ENCODE peak calls at places on chromosomes 5 and 9, in six cellular contexts. One of them, this sample, is unnamed.

GRCh38 chr5:179235416-179236400 is 109.6 kb downstream of the ADAMTS2 start:
- DNase-seq in esophagus squamous epithelium: no peak
- DNase-seq in H9: peak
- DNase-seq in NCI-H748 treated with DMSO at 0.1 percent for 48 hours: no peak
- DNase-seq in mesenchymal stem cell: no peak
- DNase-seq in stomach: no peak
- DNase-seq in this sample: no peak

GRCh38 chr9:18245911-18246310 is 228.0 kb upstream of the ADAMTSL1 start:
- DNase-seq in H9: no peak
- DNase-seq in mesenchymal stem cell: no peak
- DNase-seq in NCI-H748 treated with DMSO at 0.1 percent for 48 hours: no peak
- DNase-seq in stomach: no peak
- DNase-seq in esophagus squamous epithelium: no peak
- DNase-seq in this sample: no peak

GRCh38 chr9:115594551-115594950 is 476.6 kb upstream of the TNC start:
- DNase-seq in H9: no peak
- DNase-seq in mesenchymal stem cell: peak
- DNase-seq in stomach: no peak
- DNase-seq in NCI-H748 treated with DMSO at 0.1 percent for 48 hours: no peak
- DNase-seq in esophagus squamous epithelium: no peak
- DNase-seq in this sample: peak

GRCh38 chr5:101977729-101978345 is 318.2 kb downstream of the SLCO4C1 start:
- DNase-seq in mesenchymal stem cell: peak
- DNase-seq in H9: no peak
- DNase-seq in esophagus squamous epithelium: no peak
- DNase-seq in NCI-H748 treated with DMSO at 0.1 percent for 48 hours: peak
- DNase-seq in stomach: no peak
- DNase-seq in this sample: peak

GRCh38 chr5:15003511-15003920 is 131.9 kb upstream of the ANKH start:
- DNase-seq in esophagus squamous epithelium: no peak
- DNase-seq in stomach: peak
- DNase-seq in mesenchymal stem cell: peak
- DNase-seq in H9: peak
- DNase-seq in NCI-H748 treated with DMSO at 0.1 percent for 48 hours: peak
- DNase-seq in this sample: peak

GRCh38 chr9:18689881-18690280 is 215.9 kb downstream of the ADAMTSL1 start:
- DNase-seq in mesenchymal stem cell: no peak
- DNase-seq in NCI-H748 treated with DMSO at 0.1 percent for 48 hours: no peak
- DNase-seq in stomach: no peak
- DNase-seq in H9: no peak
- DNase-seq in esophagus squamous epithelium: no peak
- DNase-seq in this sample: no peak

GRCh38 chr9:137905740-137906139 is 28.2 kb downstream of the CACNA1B start:
- DNase-seq in mesenchymal stem cell: no peak
- DNase-seq in H9: no peak
- DNase-seq in stomach: no peak
- DNase-seq in esophagus squamous epithelium: no peak
- DNase-seq in NCI-H748 treated with DMSO at 0.1 percent for 48 hours: no peak
- DNase-seq in this sample: no peak

GRCh38 chr5:146213210-146213838 is 9.9 kb downstream of the RBM27 start:
- DNase-seq in stomach: no peak
- DNase-seq in mesenchymal stem cell: no peak
- DNase-seq in esophagus squamous epithelium: no peak
- DNase-seq in H9: no peak
- DNase-seq in NCI-H748 treated with DMSO at 0.1 percent for 48 hours: peak
- DNase-seq in this sample: peak

GRCh38 chr9:113511856-113512761 is 48.6 kb downstream of the RGS3 start:
- DNase-seq in stomach: no peak
- DNase-seq in mesenchymal stem cell: peak
- DNase-seq in H9: no peak
- DNase-seq in NCI-H748 treated with DMSO at 0.1 percent for 48 hours: no peak
- DNase-seq in esophagus squamous epithelium: no peak
- DNase-seq in this sample: peak

GRCh38 chr9:125513634-125514413 is 193.2 kb downstream of the MAPKAP1 start:
- DNase-seq in H9: no peak
- DNase-seq in stomach: peak
- DNase-seq in NCI-H748 treated with DMSO at 0.1 percent for 48 hours: no peak
- DNase-seq in mesenchymal stem cell: peak
- DNase-seq in esophagus squamous epithelium: no peak
- DNase-seq in this sample: peak

GRCh38 chr5:140800816-140801493 is at the start of gene PCDHA3:
- DNase-seq in stomach: no peak
- DNase-seq in esophagus squamous epithelium: no peak
- DNase-seq in NCI-H748 treated with DMSO at 0.1 percent for 48 hours: no peak
- DNase-seq in H9: no peak
- DNase-seq in mesenchymal stem cell: no peak
- DNase-seq in this sample: peak

GRCh38 chr9:84438391-84438790 is 97.8 kb upstream of the SLC28A3 start:
- DNase-seq in esophagus squamous epithelium: no peak
- DNase-seq in NCI-H748 treated with DMSO at 0.1 percent for 48 hours: no peak
- DNase-seq in stomach: no peak
- DNase-seq in H9: no peak
- DNase-seq in mesenchymal stem cell: no peak
- DNase-seq in this sample: no peak

GRCh38 chr5:134132372-134133212 is 18.1 kb downstream of the TCF7 start:
- DNase-seq in mesenchymal stem cell: no peak
- DNase-seq in stomach: no peak
- DNase-seq in esophagus squamous epithelium: no peak
- DNase-seq in H9: peak
- DNase-seq in NCI-H748 treated with DMSO at 0.1 percent for 48 hours: no peak
- DNase-seq in this sample: no peak

GRCh38 chr9:127444283-127444920 is 6.8 kb downstream of the RPL12 start:
- DNase-seq in H9: peak
- DNase-seq in NCI-H748 treated with DMSO at 0.1 percent for 48 hours: no peak
- DNase-seq in mesenchymal stem cell: no peak
- DNase-seq in esophagus squamous epithelium: no peak
- DNase-seq in stomach: no peak
- DNase-seq in this sample: no peak

GRCh38 chr9:119963798-119964372 is 594.6 kb upstream of the BRINP1 start:
- DNase-seq in H9: peak
- DNase-seq in esophagus squamous epithelium: no peak
- DNase-seq in NCI-H748 treated with DMSO at 0.1 percent for 48 hours: no peak
- DNase-seq in mesenchymal stem cell: peak
- DNase-seq in stomach: peak
- DNase-seq in this sample: peak

GRCh38 chr9:77177894-77178794 is 810 bp downstream of the VPS13A start:
- DNase-seq in H9: peak
- DNase-seq in esophagus squamous epithelium: no peak
- DNase-seq in mesenchymal stem cell: peak
- DNase-seq in stomach: peak
- DNase-seq in NCI-H748 treated with DMSO at 0.1 percent for 48 hours: peak
- DNase-seq in this sample: peak

GRCh38 chr9:121398374-121398773 is 28.3 kb upstream of the STOM start:
- DNase-seq in esophagus squamous epithelium: no peak
- DNase-seq in mesenchymal stem cell: peak
- DNase-seq in NCI-H748 treated with DMSO at 0.1 percent for 48 hours: no peak
- DNase-seq in stomach: no peak
- DNase-seq in H9: no peak
- DNase-seq in this sample: peak

GRCh38 chr5:117138523-117138922 is 563.9 kb upstream of the SEMA6A start:
- DNase-seq in stomach: no peak
- DNase-seq in NCI-H748 treated with DMSO at 0.1 percent for 48 hours: no peak
- DNase-seq in mesenchymal stem cell: no peak
- DNase-seq in H9: no peak
- DNase-seq in esophagus squamous epithelium: no peak
- DNase-seq in this sample: no peak

GRCh38 chr9:13437898-13438297 is 158.4 kb upstream of the MPDZ start:
- DNase-seq in mesenchymal stem cell: no peak
- DNase-seq in NCI-H748 treated with DMSO at 0.1 percent for 48 hours: no peak
- DNase-seq in H9: no peak
- DNase-seq in esophagus squamous epithelium: no peak
- DNase-seq in stomach: no peak
- DNase-seq in this sample: no peak

GRCh38 chr9:6302417-6302816 is 25.8 kb upstream of the TPD52L3 start:
- DNase-seq in esophagus squamous epithelium: no peak
- DNase-seq in mesenchymal stem cell: no peak
- DNase-seq in NCI-H748 treated with DMSO at 0.1 percent for 48 hours: no peak
- DNase-seq in H9: no peak
- DNase-seq in stomach: no peak
- DNase-seq in this sample: peak

GRCh38 chr5:163565931-163566608 is 60.7 kb downstream of the MAT2B start:
- DNase-seq in NCI-H748 treated with DMSO at 0.1 percent for 48 hours: peak
- DNase-seq in esophagus squamous epithelium: no peak
- DNase-seq in H9: peak
- DNase-seq in mesenchymal stem cell: peak
- DNase-seq in stomach: peak
- DNase-seq in this sample: peak

GRCh38 chr5:10874561-10874960 is 113.5 kb upstream of the DAP start:
- DNase-seq in NCI-H748 treated with DMSO at 0.1 percent for 48 hours: no peak
- DNase-seq in mesenchymal stem cell: no peak
- DNase-seq in H9: no peak
- DNase-seq in stomach: no peak
- DNase-seq in esophagus squamous epithelium: no peak
- DNase-seq in this sample: no peak

GRCh38 chr9:128393971-128394370 is 22.8 kb downstream of the URM1 start:
- DNase-seq in mesenchymal stem cell: no peak
- DNase-seq in H9: no peak
- DNase-seq in NCI-H748 treated with DMSO at 0.1 percent for 48 hours: no peak
- DNase-seq in esophagus squamous epithelium: no peak
- DNase-seq in stomach: no peak
- DNase-seq in this sample: no peak

GRCh38 chr5:106189121-106189809 is 1481.5 kb downstream of the EFNA5 start:
- DNase-seq in H9: no peak
- DNase-seq in esophagus squamous epithelium: no peak
- DNase-seq in NCI-H748 treated with DMSO at 0.1 percent for 48 hours: peak
- DNase-seq in stomach: no peak
- DNase-seq in mesenchymal stem cell: no peak
- DNase-seq in this sample: no peak

GRCh38 chr5:117713585-117714198 is 1139.1 kb upstream of the SEMA6A start:
- DNase-seq in stomach: no peak
- DNase-seq in NCI-H748 treated with DMSO at 0.1 percent for 48 hours: no peak
- DNase-seq in esophagus squamous epithelium: no peak
- DNase-seq in H9: peak
- DNase-seq in mesenchymal stem cell: peak
- DNase-seq in this sample: peak

This sample was measured in amniotic epithelial cell.